ENCODE peak calls at places on chromosomes 6 and 20, in ten cellular contexts. B is HCT116, W is neuronal stem cell, J is mesenchymal stem cell, D is HepG2, O is IMR-90, G is fibroblast of lung, I is endothelial cell of umbilical vein, M is neural progenitor cell, X is PC-3. T is an unnamed sample. For H3K4me1, the result is how much of the 10 kb centered on the place peaks cover.

GRCh38 chr20:31760457-31761240 is 21.6 kb downstream of the TPX2 start:
- DNase-seq in M (no peak), B (no peak), X (peak), W (no peak), D (no peak), O (peak), G (peak), I (no peak), J (peak), T (no peak)

GRCh38 chr6:87656857-87657256 is 45.2 kb downstream of the AKIRIN2 start:
- DNase-seq in G (no peak), I (peak), M (no peak), X (no peak), D (no peak), J (no peak), B (no peak), W (no peak), O (no peak), T (no peak)

GRCh38 chr6:137892271-137892708 is 25.2 kb downstream of the TNFAIP3 start:
- DNase-seq in J (peak), D (no peak), O (peak), X (no peak), W (no peak), G (peak), B (no peak), M (no peak), I (no peak), T (no peak)

GRCh38 chr6:17536586-17536985 is 63.5 kb upstream of the FAM8A1 start:
- DNase-seq in O (no peak), B (no peak), W (no peak), J (no peak), I (no peak), G (no peak), X (no peak), D (no peak), M (no peak), T (no peak)

GRCh38 chr20:187733-188132 is 1.8 kb downstream of the DEFB128 start:
- DNase-seq in O (no peak), W (no peak), M (no peak), D (no peak), I (no peak), X (no peak), B (no peak), J (no peak), G (no peak), T (no peak)

GRCh38 chr6:40074292-40075050 is 140.2 kb upstream of the MOCS1 start:
- DNase-seq in B (no peak), D (no peak), M (no peak), X (no peak), J (no peak), O (no peak), W (no peak), G (no peak), I (no peak), T (peak)

GRCh38 chr20:11403711-11404110 is 514.0 kb upstream of the BTBD3 start:
- DNase-seq in J (no peak), D (no peak), O (no peak), W (no peak), G (peak), B (no peak), X (no peak), I (no peak), M (no peak), T (no peak)

GRCh38 chr6:63567966-63568365 is 4.3 kb upstream of the LOC128125822 start:
- DNase-seq in M (no peak), G (no peak), D (no peak), O (no peak), B (no peak), I (no peak), X (no peak), W (no peak), J (no peak), T (no peak)

GRCh38 chr6:121748376-121748775 is 312.9 kb downstream of the GJA1 start:
- DNase-seq in X (peak), O (peak), W (no peak), G (peak), J (peak), D (no peak), I (no peak), M (peak), B (no peak), T (peak)

GRCh38 chr20:23147964-23148720 is 62.0 kb upstream of the CD93 start:
- DNase-seq in D (peak), I (peak), J (peak), B (peak), W (no peak), O (peak), X (peak), G (peak), M (no peak), T (peak)

GRCh38 chr6:53273356-53273755 is 75.4 kb downstream of the ELOVL5 start:
- DNase-seq in D (no peak), J (no peak), I (no peak), X (no peak), W (no peak), M (peak), B (no peak), O (no peak), G (no peak), T (no peak)

GRCh38 chr20:16729080-16729479 is 746 bp upstream of the SNRPB2 start:
- DNase-seq in X (no peak), B (no peak), W (no peak), D (no peak), I (no peak), J (no peak), G (no peak), M (no peak), O (no peak), T (no peak)

GRCh38 chr6:167858086-167858591 is 31.4 kb downstream of the AFDN start:
- DNase-seq in O (peak), J (peak), D (no peak), X (no peak), B (no peak), G (peak), M (no peak), I (peak), W (no peak), T (no peak)

GRCh38 chr6:16803294-16804006 is 42.2 kb upstream of the ATXN1 start:
- DNase-seq in W (no peak), I (peak), X (no peak), G (peak), O (peak), B (no peak), D (peak), J (peak), M (peak), T (peak)

GRCh38 chr20:20500312-20500711 is 132.4 kb downstream of the INSM1 start:
- DNase-seq in X (no peak), M (no peak), O (no peak), B (no peak), J (no peak), D (no peak), I (no peak), W (no peak), G (no peak), T (no peak)

GRCh38 chr20:63703976-63704748 is 3.6 kb downstream of the ARFRP1 start:
- DNase-seq in W (no peak), B (no peak), J (no peak), X (no peak), O (no peak), M (no peak), I (no peak), G (no peak), D (no peak), T (peak)

GRCh38 chr6:136989591-136990578 is 54.9 kb downstream of the IL20RA start:
- DNase-seq in J (peak), B (no peak), D (no peak), G (peak), W (no peak), X (no peak), O (no peak), M (peak), I (no peak), T (peak)

GRCh38 chr6:71349976-71350615 is 61.5 kb downstream of the OGFRL1 start:
- DNase-seq in I (peak), O (peak), D (no peak), J (no peak), B (no peak), X (peak), M (no peak), W (no peak), G (peak), T (no peak)

GRCh38 chr20:61449057-61449456 is 197.0 kb downstream of the CDH4 start:
- DNase-seq in D (no peak), M (no peak), I (no peak), W (no peak), G (no peak), X (no peak), J (no peak), O (no peak), B (no peak), T (peak)

GRCh38 chr6:44265843-44266233 is 487 bp upstream of the NFKBIE start:
- DNase-seq in B (no peak), W (no peak), I (no peak), D (no peak), O (no peak), J (no peak), X (no peak), G (no peak), M (no peak), T (no peak)

DNA sequence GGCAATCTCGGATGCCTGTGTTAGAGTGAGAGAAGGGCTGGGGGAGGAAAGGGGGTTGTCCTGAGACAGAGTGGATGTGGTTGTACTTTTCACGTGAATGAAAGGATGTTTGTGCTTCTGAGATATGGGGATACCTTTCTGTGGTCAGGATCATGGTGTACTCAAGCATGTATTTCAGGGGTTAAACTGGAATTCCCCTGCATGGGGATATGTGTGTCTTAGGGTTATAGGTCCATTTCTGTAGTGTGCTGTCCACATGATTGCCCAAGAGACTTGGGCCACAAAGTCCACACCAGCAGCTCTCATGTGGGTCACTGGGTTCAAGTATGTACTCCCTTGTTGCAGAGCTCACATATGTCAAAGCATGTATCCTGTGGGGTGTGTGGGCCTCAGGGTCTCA is 10.5 kb downstream of the SYNGAP1 start:
- DNase-seq in W (no peak), O (no peak), B (no peak), D (no peak), I (no peak), M (no peak), J (peak), X (no peak), G (no peak), T (no peak)
- H3K27ac ChIP-seq in W (peak), O (no peak), B (no peak), D (no peak), I (no peak), M (peak), J (no peak), X (no peak), G (peak), T (peak)

GRCh38 chr6:134093007-134093573 is 40.7 kb upstream of the SLC2A12 start:
- DNase-seq in W (no peak), G (no peak), D (no peak), I (no peak), B (no peak), M (no peak), X (peak), J (no peak), O (no peak), T (no peak)

GRCh38 chr6:134092449-134092848 is 40.0 kb upstream of the SLC2A12 start:
- DNase-seq in J (no peak), O (no peak), D (no peak), W (no peak), X (no peak), G (no peak), B (no peak), I (no peak), M (no peak), T (no peak)

GRCh38 chr6:134094436-134094835 is 42.0 kb upstream of the SLC2A12 start:
- DNase-seq in B (no peak), W (peak), D (no peak), J (no peak), I (no peak), G (no peak), M (peak), O (no peak), X (no peak), T (no peak)

DNA sequence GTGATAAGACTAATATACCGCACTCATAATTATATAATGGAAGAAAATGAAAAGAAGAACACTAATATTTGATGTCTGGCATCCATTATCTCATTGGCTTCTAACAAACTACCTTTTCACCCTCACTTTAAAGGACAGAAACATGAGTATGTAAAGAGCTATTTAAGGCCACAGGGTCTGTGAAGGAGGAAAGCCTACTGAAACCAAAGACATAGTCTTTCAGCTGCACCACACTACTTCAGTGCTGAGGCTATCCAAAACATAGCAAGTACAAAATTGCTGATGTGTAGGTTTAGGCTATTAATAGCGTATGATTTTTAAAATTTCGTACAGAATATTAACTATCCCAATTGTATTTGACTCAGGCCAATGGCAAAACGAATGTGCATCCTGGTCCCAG is 38.2 kb upstream of the SLC2A12 start:
- DNase-seq in X (no peak), I (no peak), G (no peak), W (no peak), B (no peak), D (no peak), M (no peak), J (no peak), O (no peak), T (no peak)
- H3K4me1 ChIP-seq in X (under half), I (under half), G (under half), W (under half), B (under half), D (under half), M (under half), J (under half), O (under half), T (under half)

GRCh38 chr6:41720783-41721182 is 14.6 kb downstream of the TFEB start:
- DNase-seq in D (no peak), X (no peak), O (no peak), J (no peak), B (no peak), M (no peak), W (no peak), I (no peak), G (no peak), T (no peak)
- H3K4me2 ChIP-seq in D (no peak), X (no peak), O (no peak), J (no peak), B (no peak), M (no peak), W (no peak), I (no peak), G (no peak), T (peak)

GRCh38 chr20:33668791-33669155 is 2.0 kb downstream of the ACTL10 start:
- DNase-seq in D (no peak), I (no peak), M (no peak), X (no peak), O (no peak), W (no peak), J (no peak), B (no peak), G (no peak), T (no peak)
- H3K27ac ChIP-seq in D (no peak), I (no peak), M (no peak), X (no peak), O (no peak), W (no peak), J (no peak), B (no peak), G (no peak), T (no peak)

GRCh38 chr6:110326609-110327008 is 31.5 kb downstream of the METTL24 start:
- DNase-seq in D (no peak), W (no peak), O (no peak), I (no peak), X (no peak), B (no peak), M (no peak), G (no peak), J (no peak), T (no peak)
- H3K4me1 ChIP-seq in D (half or more), W (under half), O (under half), I (under half), X (under half), B (under half), M (under half), G (under half), J (under half), T (half or more)

T was measured in hepatocyte.